ENCODE peak calls at places on chromosomes 1 and 21, in five cellular contexts. W, B, O, A and P are unnamed samples. For H3K4me1, the result is how much of the 10 kb centered on the place peaks cover.

GRCh38 chr1:248686815-248687214 is 15.8 kb downstream of the OR14I1 start:
- DNase-seq in A (no peak), B (no peak), W (no peak), O (no peak), P (no peak)

GRCh38 chr1:55481634-55482033 is 266.5 kb upstream of the USP24 start:
- DNase-seq in O (no peak), B (no peak), W (no peak), A (no peak), P (no peak)

GRCh38 chr1:85445906-85446305 is 19.1 kb downstream of the DDAH1 start:
- DNase-seq in A (no peak), B (no peak), O (no peak), W (no peak), P (no peak)

GRCh38 chr1:2582401-2582800 is 4.2 kb upstream of the PRXL2B start:
- DNase-seq in A (no peak), W (no peak), O (no peak), B (no peak), P (no peak)

GRCh38 chr1:25017436-25018109 is 87.5 kb upstream of the RUNX3 start:
- DNase-seq in W (no peak), B (no peak), O (no peak), A (no peak), P (no peak)

GRCh38 chr1:8343464-8344001 is 25.6 kb downstream of the SLC45A1 start:
- DNase-seq in O (no peak), B (peak), W (peak), A (peak), P (peak)

GRCh38 chr1:207152792-207153434 is 48.9 kb downstream of the C4BPA start:
- DNase-seq in A (no peak), B (no peak), W (no peak), O (no peak), P (no peak)

GRCh38 chr1:38127432-38127831 is 80.8 kb upstream of the POU3F1 start:
- DNase-seq in A (no peak), B (no peak), W (no peak), O (no peak), P (no peak)

GRCh38 chr1:41622859-41623732 is 138.6 kb upstream of the EDN2 start:
- DNase-seq in O (no peak), A (no peak), B (no peak), W (no peak), P (no peak)

GRCh38 chr1:154352581-154353459 is 27.5 kb downstream of the ATP8B2 start:
- DNase-seq in B (no peak), W (peak), O (no peak), A (peak), P (peak)

GRCh38 chr1:43678940-43679339 is 28.4 kb upstream of the ST3GAL3 start:
- DNase-seq in A (no peak), B (no peak), W (no peak), O (no peak), P (no peak)

GRCh38 chr1:164735315-164736052 is 176.5 kb downstream of the PBX1 start:
- DNase-seq in B (no peak), A (no peak), W (no peak), O (no peak), P (no peak)

GRCh38 chr1:23544444-23545389 is 13.7 kb upstream of the E2F2 start:
- DNase-seq in B (peak), O (no peak), A (peak), W (peak), P (peak)

GRCh38 chr1:56754713-56755505 is 64.3 kb downstream of the FYB2 start:
- DNase-seq in W (no peak), O (no peak), A (no peak), B (no peak), P (no peak)

GRCh38 chr1:173344034-173344743 is 132.9 kb upstream of the PRDX6 start:
- DNase-seq in A (no peak), O (no peak), B (no peak), W (no peak), P (no peak)

GRCh38 chr1:192604979-192605620 is 29.5 kb downstream of the RGS1 start:
- DNase-seq in O (no peak), B (no peak), W (no peak), A (no peak), P (no peak)

GRCh38 chr1:168053681-168054080 is 83.0 kb downstream of the GPR161 start:
- DNase-seq in B (no peak), W (no peak), O (no peak), A (no peak), P (no peak)

GRCh38 chr1:100411019-100411418 is 58.7 kb downstream of the CDC14A start:
- DNase-seq in W (no peak), A (no peak), O (no peak), B (no peak), P (no peak)

GRCh38 chr1:42832636-42833265 is 13.7 kb upstream of the ZNF691 start:
- DNase-seq in W (no peak), O (no peak), B (no peak), A (no peak), P (no peak)

GRCh38 chr1:163875927-163876320 is 554.2 kb downstream of the NUF2 start:
- DNase-seq in A (no peak), W (no peak), B (no peak), O (no peak), P (no peak)

DNA sequence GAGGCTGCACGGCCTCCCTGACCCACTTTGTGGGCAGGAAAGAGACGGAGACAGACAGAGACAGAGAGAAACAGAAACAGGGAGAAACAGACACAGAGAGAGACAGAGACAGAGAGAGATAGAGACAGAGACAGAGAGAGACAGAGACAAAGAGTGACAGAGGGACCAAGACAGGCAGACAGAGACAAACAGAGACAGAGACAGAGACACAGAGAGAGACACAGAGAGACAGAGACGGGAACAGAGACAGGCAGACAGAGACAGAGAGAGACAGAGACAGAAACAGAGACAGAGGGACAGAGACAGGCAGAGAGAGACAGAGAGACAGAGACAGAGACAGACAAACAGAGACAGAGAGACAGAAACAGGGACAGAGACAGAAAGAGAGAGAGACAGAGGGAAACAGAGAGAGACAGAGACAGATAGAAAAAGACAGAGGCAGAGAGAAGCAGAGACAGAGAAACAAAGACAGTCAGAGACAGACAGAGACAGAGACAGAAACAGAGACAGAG is 3.1 kb downstream of the COL6A1 start:
- DNase-seq in A (no peak), O (no peak), W (no peak), B (no peak), P (no peak)
- H3K4me1 ChIP-seq in A (under half), O (under half), W (under half), B (under half), P (under half)

GRCh38 chr1:79660127-79660526 is 653.6 kb upstream of the ADGRL4 start:
- DNase-seq in O (no peak), B (no peak), A (no peak), W (no peak), P (no peak)
- TF ChIP-seq CTCF in O (no peak), B (no peak), A (no peak), W (no peak), P (no peak)

GRCh38 chr1:205692406-205692805 is 12.1 kb upstream of the SLC45A3 start:
- DNase-seq in W (no peak), O (no peak), A (no peak), B (no peak), P (no peak)
- H3K4me1 ChIP-seq in W (under half), O (under half), A (under half), B (under half), P (under half)

DNA sequence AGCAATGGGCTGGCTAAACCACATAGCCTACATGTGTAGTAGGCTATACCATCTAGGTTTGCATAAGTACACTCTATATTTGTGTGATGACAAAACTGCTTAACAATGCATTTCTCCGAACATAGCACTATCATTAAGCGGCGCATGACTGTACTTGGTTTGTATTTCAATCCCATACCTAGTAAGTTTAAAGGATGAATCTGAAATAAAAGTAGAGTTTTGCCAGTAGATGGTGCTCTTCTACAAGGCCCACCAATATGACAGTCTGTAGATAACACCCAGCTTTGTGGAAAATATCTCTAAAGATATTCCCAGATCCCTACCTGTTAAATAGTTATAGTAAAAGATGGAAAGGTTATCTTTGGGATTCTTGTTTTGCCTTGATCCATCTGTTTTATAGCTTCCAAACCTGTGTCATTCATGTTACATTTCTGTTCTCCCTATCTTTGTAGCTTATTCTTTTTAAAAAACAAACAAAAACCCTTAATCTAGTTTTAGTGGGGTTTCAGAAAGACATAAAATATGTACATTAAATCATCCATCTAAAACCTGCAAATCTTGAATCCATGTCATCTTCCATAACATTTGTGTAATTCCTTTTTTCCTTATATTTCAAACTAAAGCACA is 33.9 kb upstream of the ASPM start:
- DNase-seq in W (no peak), B (no peak), O (no peak), A (no peak), P (no peak)
- TF ChIP-seq CTCF in W (peak), B (peak), O (peak), A (peak), P (peak)

GRCh38 chr1:151457911-151458882 is 1.1 kb downstream of the POGZ start:
- DNase-seq in A (peak), O (no peak), B (peak), W (peak), P (peak)
- H3K4me1 ChIP-seq in A (under half), O (under half), B (under half), W (under half), P (under half)

GRCh38 chr1:45236136-45236535 is 29.7 kb upstream of the ZSWIM5 start:
- DNase-seq in A (no peak), O (no peak), W (no peak), B (no peak), P (no peak)

GRCh38 chr1:45225598-45225997 is 19.2 kb upstream of the ZSWIM5 start:
- DNase-seq in O (no peak), B (no peak), W (no peak), A (no peak), P (no peak)

GRCh38 chr1:45230537-45230936 is 24.1 kb upstream of the ZSWIM5 start:
- DNase-seq in W (no peak), O (no peak), A (peak), B (no peak), P (no peak)
- TF ChIP-seq CTCF in W (no peak), O (no peak), A (peak), B (no peak), P (no peak)